ENCODE peak calls at places on chromosomes 5 and 9, in six cellular contexts. One of them, this sample, is unnamed.

GRCh38 chr9:91740713-91741112 is 209.3 kb downstream of the ROR2 start:
- DNase-seq in lower lobe of right lung: no peak
- DNase-seq in tibial artery: no peak
- DNase-seq in NCI-H1417: no peak
- DNase-seq in midbrain: no peak
- DNase-seq in nucleus accumbens: no peak
- DNase-seq in this sample: no peak

GRCh38 chr5:145699846-145700245 is 135.3 kb downstream of the PRELID2 start:
- DNase-seq in lower lobe of right lung: no peak
- DNase-seq in tibial artery: no peak
- DNase-seq in NCI-H1417: no peak
- DNase-seq in midbrain: no peak
- DNase-seq in nucleus accumbens: no peak
- DNase-seq in this sample: no peak

GRCh38 chr5:169299651-169300467 is 1.1 kb downstream of the SLIT3 start:
- DNase-seq in lower lobe of right lung: no peak
- DNase-seq in tibial artery: no peak
- DNase-seq in NCI-H1417: no peak
- DNase-seq in midbrain: no peak
- DNase-seq in nucleus accumbens: no peak
- DNase-seq in this sample: no peak

GRCh38 chr5:60842859-60843692 is 993 bp downstream of the ELOVL7 start:
- DNase-seq in lower lobe of right lung: no peak
- DNase-seq in tibial artery: no peak
- DNase-seq in NCI-H1417: peak
- DNase-seq in midbrain: peak
- DNase-seq in nucleus accumbens: peak
- DNase-seq in this sample: no peak

GRCh38 chr5:149693482-149693881 is 36.6 kb upstream of the PPARGC1B start:
- DNase-seq in lower lobe of right lung: no peak
- DNase-seq in tibial artery: no peak
- DNase-seq in NCI-H1417: no peak
- DNase-seq in midbrain: no peak
- DNase-seq in nucleus accumbens: no peak
- DNase-seq in this sample: no peak

GRCh38 chr5:112795944-112796678 is 58.4 kb downstream of the APC start:
- DNase-seq in lower lobe of right lung: no peak
- DNase-seq in tibial artery: no peak
- DNase-seq in NCI-H1417: peak
- DNase-seq in midbrain: no peak
- DNase-seq in nucleus accumbens: no peak
- DNase-seq in this sample: no peak

GRCh38 chr5:172939045-172939444 is 20.2 kb upstream of the RPL26L1 start:
- DNase-seq in lower lobe of right lung: no peak
- DNase-seq in tibial artery: no peak
- DNase-seq in NCI-H1417: peak
- DNase-seq in midbrain: no peak
- DNase-seq in nucleus accumbens: no peak
- DNase-seq in this sample: peak

GRCh38 chr9:134627417-134628353 is 13.9 kb upstream of the COL5A1 start:
- DNase-seq in lower lobe of right lung: no peak
- DNase-seq in tibial artery: peak
- DNase-seq in NCI-H1417: no peak
- DNase-seq in midbrain: no peak
- DNase-seq in nucleus accumbens: no peak
- DNase-seq in this sample: peak

GRCh38 chr5:168706655-168707069 is 127.5 kb upstream of the PANK3 start:
- DNase-seq in lower lobe of right lung: no peak
- DNase-seq in tibial artery: peak
- DNase-seq in NCI-H1417: peak
- DNase-seq in midbrain: peak
- DNase-seq in nucleus accumbens: peak
- DNase-seq in this sample: peak

GRCh38 chr9:12813960-12814876 is 39.4 kb downstream of the LURAP1L start:
- DNase-seq in lower lobe of right lung: peak
- DNase-seq in tibial artery: peak
- DNase-seq in NCI-H1417: peak
- DNase-seq in midbrain: no peak
- DNase-seq in nucleus accumbens: no peak
- DNase-seq in this sample: peak

GRCh38 chr5:115766608-115767007 is 49.9 kb downstream of the CDO1 start:
- DNase-seq in lower lobe of right lung: no peak
- DNase-seq in tibial artery: no peak
- DNase-seq in NCI-H1417: no peak
- DNase-seq in midbrain: no peak
- DNase-seq in nucleus accumbens: no peak
- DNase-seq in this sample: no peak

GRCh38 chr9:131382850-131383729 is 10.8 kb upstream of the PRRC2B start:
- DNase-seq in lower lobe of right lung: no peak
- DNase-seq in tibial artery: no peak
- DNase-seq in NCI-H1417: peak
- DNase-seq in midbrain: no peak
- DNase-seq in nucleus accumbens: no peak
- DNase-seq in this sample: no peak

GRCh38 chr9:99824378-99825157 is 2.9 kb downstream of the NR4A3 start:
- DNase-seq in lower lobe of right lung: peak
- DNase-seq in tibial artery: no peak
- DNase-seq in NCI-H1417: peak
- DNase-seq in midbrain: no peak
- DNase-seq in nucleus accumbens: no peak
- DNase-seq in this sample: peak

GRCh38 chr5:1793966-1794895 is 5.4 kb downstream of the MRPL36 start:
- DNase-seq in lower lobe of right lung: no peak
- DNase-seq in tibial artery: no peak
- DNase-seq in NCI-H1417: no peak
- DNase-seq in midbrain: no peak
- DNase-seq in nucleus accumbens: no peak
- DNase-seq in this sample: peak

GRCh38 chr9:113289091-113289490 is 13.6 kb downstream of the PRPF4 start:
- DNase-seq in lower lobe of right lung: no peak
- DNase-seq in tibial artery: no peak
- DNase-seq in NCI-H1417: no peak
- DNase-seq in midbrain: no peak
- DNase-seq in nucleus accumbens: no peak
- DNase-seq in this sample: no peak

GRCh38 chr5:80487829-80488708 is at the start of gene FAM151B:
- DNase-seq in lower lobe of right lung: peak
- DNase-seq in tibial artery: peak
- DNase-seq in NCI-H1417: peak
- DNase-seq in midbrain: peak
- DNase-seq in nucleus accumbens: peak
- DNase-seq in this sample: peak

GRCh38 chr5:124670672-124671592 is 75.5 kb downstream of the ZNF608 start:
- DNase-seq in lower lobe of right lung: no peak
- DNase-seq in tibial artery: no peak
- DNase-seq in NCI-H1417: peak
- DNase-seq in midbrain: no peak
- DNase-seq in nucleus accumbens: no peak
- DNase-seq in this sample: no peak

This sample was measured in posterior vena cava.